ENCODE peak calls at places on chromosomes 6 and 20, in eight cellular contexts. X is Peyer's patch; G is osteoblast; S is HL-60; J is left ventricle myocardium inferior; B is pancreas; L is A549; H is CD4-positive, alpha-beta T cell. R is an unnamed sample.

GRCh38 chr6:155126727-155127439 is 131.8 kb downstream of the TIAM2 start:
- DNase-seq in H (no peak), B (no peak), X (no peak), G (peak), J (no peak), L (peak), S (no peak), R (no peak)

GRCh38 chr6:136184738-136185137 is 65.4 kb downstream of the MTFR2 start:
- DNase-seq in X (no peak), G (no peak), B (no peak), L (no peak), H (no peak), J (no peak), S (no peak), R (no peak)

GRCh38 chr20:9483131-9483530 is 31.3 kb upstream of the LAMP5 start:
- DNase-seq in J (no peak), S (no peak), X (no peak), G (no peak), H (no peak), L (no peak), B (no peak), R (no peak)

GRCh38 chr6:157635388-157636244 is 187.4 kb upstream of the SNX9 start:
- DNase-seq in H (no peak), S (peak), L (no peak), J (no peak), B (no peak), G (peak), X (no peak), R (no peak)

GRCh38 chr6:3229566-3230274 is 2.3 kb upstream of the TUBB2B start:
- DNase-seq in G (no peak), J (no peak), X (no peak), L (no peak), S (no peak), B (no peak), H (no peak), R (no peak)

GRCh38 chr6:131545317-131545716 is 27.7 kb upstream of the ARG1 start:
- DNase-seq in L (no peak), S (no peak), G (no peak), J (no peak), B (no peak), X (no peak), H (no peak), R (no peak)

GRCh38 chr6:42405025-42405424 is 46.7 kb downstream of the TRERF1 start:
- DNase-seq in H (no peak), J (no peak), L (no peak), G (no peak), X (no peak), S (no peak), B (no peak), R (no peak)

GRCh38 chr6:18976091-18976490 is 588.9 kb downstream of the RNF144B start:
- DNase-seq in J (no peak), X (no peak), H (no peak), B (no peak), S (no peak), L (no peak), G (no peak), R (no peak)

GRCh38 chr6:9225441-9225871 is 790.1 kb upstream of the SLC35B3 start:
- DNase-seq in B (no peak), X (no peak), S (no peak), J (no peak), L (no peak), H (no peak), G (no peak), R (no peak)

GRCh38 chr6:146545608-146546007 is 2.0 kb downstream of the RAB32 start:
- DNase-seq in G (peak), S (peak), J (no peak), H (no peak), B (no peak), L (no peak), X (no peak), R (no peak)

GRCh38 chr6:167015302-167015701 is 16.1 kb downstream of the CEP43 start:
- DNase-seq in H (no peak), X (no peak), G (no peak), J (no peak), L (no peak), B (no peak), S (no peak), R (no peak)

GRCh38 chr6:108452725-108453195 is 108.0 kb upstream of the FOXO3 start:
- DNase-seq in J (no peak), B (no peak), S (no peak), X (no peak), G (peak), L (no peak), H (no peak), R (no peak)
- H3K27ac ChIP-seq in J (peak), B (no peak), S (no peak), X (no peak), G (peak), L (no peak), H (no peak), R (no peak)

GRCh38 chr6:165098165-165098564 is 211.2 kb downstream of the C6orf118 start:
- DNase-seq in G (no peak), X (no peak), J (no peak), L (peak), H (no peak), B (no peak), S (no peak), R (no peak)
- TF ChIP-seq CTCF in G (peak), X (no peak), J (no peak), L (no peak), H (no peak), B (no peak), S (no peak), R (peak)

GRCh38 chr20:32482251-32483220 is 102.6 kb downstream of the NOL4L start:
- DNase-seq in L (no peak), X (peak), S (peak), B (peak), H (peak), G (peak), J (peak), R (peak)
- H3K27ac ChIP-seq in L (peak), X (peak), S (peak), B (peak), H (peak), G (no peak), J (peak), R (peak)

GRCh38 chr6:111873178-111874029 is at the start of gene FYN:
- DNase-seq in H (peak), S (peak), X (peak), J (peak), G (peak), L (peak), B (peak), R (peak)
- TF ChIP-seq CTCF in H (no peak), S (no peak), X (peak), J (peak), G (peak), L (no peak), B (peak), R (peak)

DNA sequence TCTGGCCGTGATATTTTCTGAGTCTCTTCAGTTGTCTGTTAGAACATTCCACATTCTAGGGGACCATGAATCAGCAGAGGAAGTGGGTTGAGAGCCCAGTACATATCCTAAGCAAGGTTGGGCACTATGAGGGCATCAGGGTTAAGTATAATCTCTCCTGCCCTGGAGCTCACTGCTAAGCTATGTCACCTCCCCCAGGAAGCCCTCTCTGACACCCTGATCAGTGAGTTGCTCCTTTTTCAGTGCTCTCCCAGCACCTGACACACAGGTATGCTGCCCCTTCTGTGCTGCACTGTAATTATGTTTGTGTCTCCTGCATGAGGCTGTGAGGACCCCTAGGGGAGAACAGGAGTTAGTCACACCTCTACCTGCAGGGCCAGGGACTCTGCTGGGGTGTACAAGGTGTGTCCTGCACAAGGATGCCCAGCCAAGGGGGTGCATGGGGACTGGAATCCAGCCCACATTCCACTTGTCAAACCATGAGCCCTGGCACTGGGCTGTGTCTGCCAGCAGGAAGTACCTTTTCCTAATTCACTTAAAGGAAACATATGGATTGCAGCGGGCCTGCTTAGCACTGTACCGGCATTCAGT is 3.9 kb downstream of the RAB44 start:
- DNase-seq in L (no peak), H (no peak), S (no peak), J (no peak), X (peak), G (no peak), B (peak), R (no peak)
- H3K27ac ChIP-seq in L (no peak), H (no peak), S (peak), J (no peak), X (no peak), G (no peak), B (no peak), R (no peak)

DNA sequence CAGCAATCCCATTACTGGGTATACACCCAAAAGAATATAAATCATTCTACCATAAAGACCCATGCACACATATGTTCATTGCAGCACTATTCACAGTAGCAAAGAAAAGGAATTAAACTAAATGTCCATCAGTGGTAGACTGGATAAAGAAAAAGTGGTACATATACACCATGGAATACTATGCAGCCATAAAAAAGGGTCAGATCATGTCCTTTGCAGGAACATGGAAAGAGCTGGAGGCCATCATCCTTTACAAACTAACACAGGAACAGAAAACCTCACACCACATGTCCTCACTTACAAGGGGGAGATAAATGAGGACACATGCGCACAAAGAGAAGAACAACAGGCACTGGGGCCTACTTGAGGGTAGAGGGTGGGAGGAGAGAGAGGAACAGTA is 60.9 kb downstream of the DCDC2 start:
- DNase-seq in J (no peak), S (no peak), H (no peak), L (no peak), X (no peak), B (no peak), G (no peak), R (no peak)
- TF ChIP-seq CTCF in J (no peak), S (no peak), H (no peak), L (no peak), X (no peak), B (no peak), G (no peak), R (no peak)

DNA sequence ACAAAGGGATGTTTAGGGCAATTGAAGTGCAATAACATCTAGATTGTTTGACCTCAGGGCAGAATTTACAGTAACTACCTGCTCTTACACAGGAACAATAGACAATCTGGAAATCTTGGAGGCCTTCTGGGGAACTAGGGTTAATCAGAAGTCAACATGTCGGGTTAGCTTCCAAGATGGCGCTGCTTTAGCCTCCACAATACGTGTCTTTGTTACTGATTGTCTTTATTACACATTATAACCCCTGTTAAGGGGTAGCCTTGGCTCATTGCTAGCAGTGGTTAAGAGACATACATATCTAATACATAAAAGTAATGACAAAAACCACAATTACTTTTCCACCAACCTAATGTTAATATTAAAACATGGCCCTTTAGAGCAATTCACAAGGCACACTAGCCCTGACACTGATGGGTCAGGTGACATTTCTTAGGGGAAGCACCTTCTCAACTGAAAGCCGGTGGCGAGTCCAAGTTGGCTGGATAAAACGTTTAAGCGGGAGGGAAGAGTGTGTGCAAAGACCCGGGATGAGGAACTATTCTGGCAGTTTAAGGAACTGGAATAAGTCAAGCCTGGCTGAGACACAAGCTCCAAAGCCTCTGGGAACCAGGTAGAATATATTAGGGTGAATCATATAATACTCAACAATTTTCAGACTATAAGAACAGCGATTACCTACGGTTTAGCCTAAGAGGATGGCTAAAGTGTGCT is 236.9 kb downstream of the BCAS1 start:
- DNase-seq in S (peak), H (no peak), J (no peak), B (no peak), L (no peak), X (no peak), G (no peak), R (no peak)
- H3K27ac ChIP-seq in S (peak), H (no peak), J (no peak), B (no peak), L (peak), X (no peak), G (no peak), R (no peak)

GRCh38 chr6:79133173-79133572 is 55.1 kb upstream of the PHIP start:
- DNase-seq in S (no peak), X (no peak), J (no peak), B (no peak), G (no peak), L (no peak), H (no peak), R (no peak)

DNA sequence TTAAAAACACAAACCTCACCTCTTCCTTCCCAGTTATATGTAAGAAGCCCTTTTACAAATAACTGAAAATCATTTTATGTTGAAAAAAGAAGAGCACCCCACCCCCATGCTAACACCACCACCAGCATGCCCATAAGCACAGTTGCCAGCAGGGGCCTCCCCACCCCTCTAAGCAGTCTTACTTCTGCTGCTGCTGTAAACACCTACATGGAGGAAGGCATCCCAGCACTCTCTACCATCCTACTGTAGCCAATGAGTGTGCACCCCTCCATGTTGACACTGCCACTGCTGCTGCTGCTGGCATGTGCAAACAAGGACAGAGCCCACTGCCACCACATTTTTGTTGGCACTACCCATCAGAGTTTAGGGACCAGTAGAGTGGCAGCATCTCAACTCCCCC is 49.6 kb upstream of the PHIP start:
- DNase-seq in H (no peak), B (no peak), S (no peak), L (no peak), J (no peak), X (no peak), G (no peak), R (no peak)
- TF ChIP-seq CTCF in H (no peak), B (no peak), S (no peak), L (no peak), J (peak), X (no peak), G (no peak), R (no peak)

GRCh38 chr20:44646023-44646640 is 5.4 kb downstream of the ADA start:
- DNase-seq in H (no peak), L (no peak), J (no peak), X (peak), B (no peak), S (peak), G (no peak), R (peak)
- H3K27ac ChIP-seq in H (peak), L (peak), J (peak), X (peak), B (no peak), S (peak), G (no peak), R (peak)